ENCODE peak calls at places on chromosomes 12 and 14, in ten cellular contexts. One of them, this sample, is unnamed.

GRCh38 chr14:59118171-59118570 is 70.3 kb upstream of the DAAM1 start:
- DNase-seq in omental fat pad: no peak
- DNase-seq in IMR-90: no peak
- DNase-seq in WERI-Rb-1: no peak
- DNase-seq in fibroblast of lung: no peak
- DNase-seq in heart left ventricle: no peak
- DNase-seq in AG10803: no peak
- DNase-seq in astrocyte of the cerebellum: no peak
- DNase-seq in fibroblast of mammary gland: no peak
- DNase-seq in sigmoid colon: no peak
- DNase-seq in this sample: no peak

GRCh38 chr12:127944211-127944899 is 322.6 kb upstream of the TMEM132C start:
- DNase-seq in omental fat pad: no peak
- DNase-seq in IMR-90: no peak
- DNase-seq in WERI-Rb-1: no peak
- DNase-seq in fibroblast of lung: no peak
- DNase-seq in heart left ventricle: no peak
- DNase-seq in AG10803: no peak
- DNase-seq in astrocyte of the cerebellum: no peak
- DNase-seq in fibroblast of mammary gland: no peak
- DNase-seq in sigmoid colon: no peak
- DNase-seq in this sample: no peak

GRCh38 chr12:128951448-128951847 is 98.2 kb downstream of the GLT1D1 start:
- DNase-seq in omental fat pad: no peak
- DNase-seq in IMR-90: no peak
- DNase-seq in WERI-Rb-1: peak
- DNase-seq in fibroblast of lung: no peak
- DNase-seq in heart left ventricle: no peak
- DNase-seq in AG10803: no peak
- DNase-seq in astrocyte of the cerebellum: no peak
- DNase-seq in fibroblast of mammary gland: no peak
- DNase-seq in sigmoid colon: no peak
- DNase-seq in this sample: no peak

GRCh38 chr12:77615331-77615730 is 215.4 kb upstream of the NAV3 start:
- DNase-seq in omental fat pad: no peak
- DNase-seq in IMR-90: no peak
- DNase-seq in WERI-Rb-1: peak
- DNase-seq in fibroblast of lung: no peak
- DNase-seq in heart left ventricle: no peak
- DNase-seq in AG10803: no peak
- DNase-seq in astrocyte of the cerebellum: no peak
- DNase-seq in fibroblast of mammary gland: peak
- DNase-seq in sigmoid colon: no peak
- DNase-seq in this sample: no peak

GRCh38 chr12:26863515-26863914 is 30.5 kb upstream of the ITPR2 start:
- DNase-seq in omental fat pad: no peak
- DNase-seq in IMR-90: peak
- DNase-seq in WERI-Rb-1: peak
- DNase-seq in fibroblast of lung: no peak
- DNase-seq in heart left ventricle: no peak
- DNase-seq in AG10803: no peak
- DNase-seq in astrocyte of the cerebellum: no peak
- DNase-seq in fibroblast of mammary gland: peak
- DNase-seq in sigmoid colon: no peak
- DNase-seq in this sample: no peak

GRCh38 chr14:96599076-96599475 is 96.9 kb downstream of the PAPOLA start:
- DNase-seq in omental fat pad: no peak
- DNase-seq in IMR-90: no peak
- DNase-seq in WERI-Rb-1: no peak
- DNase-seq in fibroblast of lung: no peak
- DNase-seq in heart left ventricle: no peak
- DNase-seq in AG10803: no peak
- DNase-seq in astrocyte of the cerebellum: no peak
- DNase-seq in fibroblast of mammary gland: no peak
- DNase-seq in sigmoid colon: no peak
- DNase-seq in this sample: no peak

GRCh38 chr12:45415393-45415817 is 199.5 kb downstream of the ANO6 start:
- DNase-seq in omental fat pad: no peak
- DNase-seq in IMR-90: peak
- DNase-seq in WERI-Rb-1: no peak
- DNase-seq in fibroblast of lung: peak
- DNase-seq in heart left ventricle: peak
- DNase-seq in AG10803: peak
- DNase-seq in astrocyte of the cerebellum: peak
- DNase-seq in fibroblast of mammary gland: peak
- DNase-seq in sigmoid colon: peak
- DNase-seq in this sample: peak

GRCh38 chr12:81644503-81644902 is 114.6 kb downstream of the PPFIA2 start:
- DNase-seq in omental fat pad: no peak
- DNase-seq in IMR-90: peak
- DNase-seq in WERI-Rb-1: no peak
- DNase-seq in fibroblast of lung: peak
- DNase-seq in heart left ventricle: no peak
- DNase-seq in AG10803: peak
- DNase-seq in astrocyte of the cerebellum: peak
- DNase-seq in fibroblast of mammary gland: peak
- DNase-seq in sigmoid colon: no peak
- DNase-seq in this sample: no peak

GRCh38 chr12:49146406-49146805 is 15.2 kb upstream of the TUBA1B start:
- DNase-seq in omental fat pad: no peak
- DNase-seq in IMR-90: no peak
- DNase-seq in WERI-Rb-1: no peak
- DNase-seq in fibroblast of lung: no peak
- DNase-seq in heart left ventricle: no peak
- DNase-seq in AG10803: no peak
- DNase-seq in astrocyte of the cerebellum: no peak
- DNase-seq in fibroblast of mammary gland: no peak
- DNase-seq in sigmoid colon: no peak
- DNase-seq in this sample: no peak

GRCh38 chr12:62724947-62725447 is 210.0 kb downstream of the PPM1H start:
- DNase-seq in omental fat pad: no peak
- DNase-seq in IMR-90: peak
- DNase-seq in WERI-Rb-1: peak
- DNase-seq in fibroblast of lung: peak
- DNase-seq in heart left ventricle: peak
- DNase-seq in AG10803: peak
- DNase-seq in astrocyte of the cerebellum: peak
- DNase-seq in fibroblast of mammary gland: peak
- DNase-seq in sigmoid colon: no peak
- DNase-seq in this sample: peak

GRCh38 chr12:6463211-6463610 is 7.3 kb downstream of the VAMP1 start:
- DNase-seq in omental fat pad: no peak
- DNase-seq in IMR-90: no peak
- DNase-seq in WERI-Rb-1: no peak
- DNase-seq in fibroblast of lung: no peak
- DNase-seq in heart left ventricle: no peak
- DNase-seq in AG10803: no peak
- DNase-seq in astrocyte of the cerebellum: no peak
- DNase-seq in fibroblast of mammary gland: no peak
- DNase-seq in sigmoid colon: no peak
- DNase-seq in this sample: no peak

GRCh38 chr12:53231859-53232640 is at the start of gene RARG:
- DNase-seq in omental fat pad: no peak
- DNase-seq in IMR-90: no peak
- DNase-seq in WERI-Rb-1: no peak
- DNase-seq in fibroblast of lung: peak
- DNase-seq in heart left ventricle: no peak
- DNase-seq in AG10803: peak
- DNase-seq in astrocyte of the cerebellum: no peak
- DNase-seq in fibroblast of mammary gland: peak
- DNase-seq in sigmoid colon: peak
- DNase-seq in this sample: no peak

GRCh38 chr12:89883630-89884364 is 175.2 kb upstream of the ATP2B1 start:
- DNase-seq in omental fat pad: no peak
- DNase-seq in IMR-90: peak
- DNase-seq in WERI-Rb-1: peak
- DNase-seq in fibroblast of lung: peak
- DNase-seq in heart left ventricle: no peak
- DNase-seq in AG10803: peak
- DNase-seq in astrocyte of the cerebellum: peak
- DNase-seq in fibroblast of mammary gland: peak
- DNase-seq in sigmoid colon: no peak
- DNase-seq in this sample: no peak

GRCh38 chr14:21267886-21268611 is 1.2 kb downstream of the HNRNPC start:
- DNase-seq in omental fat pad: no peak
- DNase-seq in IMR-90: peak
- DNase-seq in WERI-Rb-1: no peak
- DNase-seq in fibroblast of lung: no peak
- DNase-seq in heart left ventricle: no peak
- DNase-seq in AG10803: peak
- DNase-seq in astrocyte of the cerebellum: no peak
- DNase-seq in fibroblast of mammary gland: no peak
- DNase-seq in sigmoid colon: no peak
- DNase-seq in this sample: no peak

GRCh38 chr14:75334191-75335051 is 55.8 kb downstream of the FOS start:
- DNase-seq in omental fat pad: no peak
- DNase-seq in IMR-90: peak
- DNase-seq in WERI-Rb-1: no peak
- DNase-seq in fibroblast of lung: no peak
- DNase-seq in heart left ventricle: peak
- DNase-seq in AG10803: peak
- DNase-seq in astrocyte of the cerebellum: no peak
- DNase-seq in fibroblast of mammary gland: no peak
- DNase-seq in sigmoid colon: peak
- DNase-seq in this sample: no peak

GRCh38 chr12:117518594-117519270 is 157.3 kb upstream of the NOS1 start:
- DNase-seq in omental fat pad: no peak
- DNase-seq in IMR-90: no peak
- DNase-seq in WERI-Rb-1: no peak
- DNase-seq in fibroblast of lung: peak
- DNase-seq in heart left ventricle: peak
- DNase-seq in AG10803: peak
- DNase-seq in astrocyte of the cerebellum: no peak
- DNase-seq in fibroblast of mammary gland: no peak
- DNase-seq in sigmoid colon: no peak
- DNase-seq in this sample: no peak

GRCh38 chr12:120787889-120788288 is 62.3 kb downstream of the ACADS start:
- DNase-seq in omental fat pad: no peak
- DNase-seq in IMR-90: no peak
- DNase-seq in WERI-Rb-1: no peak
- DNase-seq in fibroblast of lung: no peak
- DNase-seq in heart left ventricle: no peak
- DNase-seq in AG10803: no peak
- DNase-seq in astrocyte of the cerebellum: no peak
- DNase-seq in fibroblast of mammary gland: no peak
- DNase-seq in sigmoid colon: no peak
- DNase-seq in this sample: no peak

GRCh38 chr14:68145036-68145435 is 325.5 kb downstream of the RAD51B start:
- DNase-seq in omental fat pad: no peak
- DNase-seq in IMR-90: no peak
- DNase-seq in WERI-Rb-1: no peak
- DNase-seq in fibroblast of lung: no peak
- DNase-seq in heart left ventricle: no peak
- DNase-seq in AG10803: no peak
- DNase-seq in astrocyte of the cerebellum: no peak
- DNase-seq in fibroblast of mammary gland: peak
- DNase-seq in sigmoid colon: no peak
- DNase-seq in this sample: no peak
- TF ChIP-seq CTCF in omental fat pad: no peak
- TF ChIP-seq CTCF in IMR-90: no peak
- TF ChIP-seq CTCF in WERI-Rb-1: no peak
- TF ChIP-seq CTCF in fibroblast of lung: no peak
- TF ChIP-seq CTCF in heart left ventricle: no peak
- TF ChIP-seq CTCF in AG10803: no peak
- TF ChIP-seq CTCF in astrocyte of the cerebellum: no peak
- TF ChIP-seq CTCF in fibroblast of mammary gland: no peak
- TF ChIP-seq CTCF in sigmoid colon: no peak
- TF ChIP-seq CTCF in this sample: no peak

DNA sequence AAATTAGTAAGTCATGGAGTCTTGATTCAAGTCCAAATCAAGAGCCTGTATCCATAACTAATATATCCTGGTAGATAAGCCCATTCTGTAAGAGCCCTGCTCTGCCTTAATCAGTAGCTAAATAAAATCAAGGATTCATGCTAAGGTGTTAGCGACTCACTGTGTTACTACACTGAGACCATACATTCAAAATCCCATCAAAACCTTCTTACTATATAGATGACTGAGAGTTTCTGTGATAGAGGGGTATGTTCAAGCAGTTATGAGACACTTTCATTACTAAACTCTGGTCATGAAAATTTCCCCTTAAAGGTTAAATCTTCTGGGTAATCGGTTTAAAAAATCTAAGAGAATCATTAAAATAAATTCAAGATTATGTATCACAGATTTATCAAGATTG is 78.5 kb downstream of the MDGA2 start:
- DNase-seq in omental fat pad: no peak
- DNase-seq in IMR-90: no peak
- DNase-seq in WERI-Rb-1: no peak
- DNase-seq in fibroblast of lung: no peak
- DNase-seq in heart left ventricle: no peak
- DNase-seq in AG10803: no peak
- DNase-seq in astrocyte of the cerebellum: no peak
- DNase-seq in fibroblast of mammary gland: no peak
- DNase-seq in sigmoid colon: no peak
- DNase-seq in this sample: no peak
- TF ChIP-seq CTCF in omental fat pad: no peak
- TF ChIP-seq CTCF in IMR-90: no peak
- TF ChIP-seq CTCF in WERI-Rb-1: no peak
- TF ChIP-seq CTCF in fibroblast of lung: no peak
- TF ChIP-seq CTCF in heart left ventricle: no peak
- TF ChIP-seq CTCF in AG10803: no peak
- TF ChIP-seq CTCF in astrocyte of the cerebellum: no peak
- TF ChIP-seq CTCF in fibroblast of mammary gland: no peak
- TF ChIP-seq CTCF in sigmoid colon: no peak
- TF ChIP-seq CTCF in this sample: no peak

DNA sequence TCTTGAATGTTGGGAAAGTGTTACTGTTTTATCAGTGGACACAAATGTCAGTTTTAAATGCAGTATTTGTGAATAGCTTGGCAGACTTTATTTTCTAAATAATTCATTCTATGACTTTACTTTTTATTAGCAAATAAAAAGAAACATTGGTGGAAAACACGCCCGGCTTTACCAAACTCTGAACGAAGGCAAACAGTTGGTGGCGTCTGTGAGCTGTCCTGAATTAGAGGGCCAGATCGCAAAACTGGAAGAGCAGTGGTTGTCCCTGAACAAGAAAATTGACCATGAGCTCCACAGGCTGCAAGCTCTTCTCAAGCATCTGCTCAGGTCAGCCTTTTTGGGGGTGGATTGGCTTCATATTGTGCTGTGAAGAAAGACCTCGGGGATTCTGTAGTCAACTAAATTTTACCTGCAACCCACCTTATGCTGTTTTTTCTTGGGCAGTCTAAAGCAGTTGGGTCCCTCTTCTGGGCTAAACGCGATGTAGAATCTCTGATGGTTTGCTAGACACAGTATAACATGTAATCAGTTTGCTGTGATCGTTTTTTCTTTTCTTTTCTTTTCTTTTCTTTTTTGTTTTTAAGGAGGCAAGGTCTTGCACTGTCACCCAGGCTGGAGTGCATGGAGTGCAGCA is 156.4 kb downstream of the ESR2 start:
- DNase-seq in omental fat pad: no peak
- DNase-seq in IMR-90: peak
- DNase-seq in WERI-Rb-1: no peak
- DNase-seq in fibroblast of lung: no peak
- DNase-seq in heart left ventricle: no peak
- DNase-seq in AG10803: peak
- DNase-seq in astrocyte of the cerebellum: no peak
- DNase-seq in fibroblast of mammary gland: peak
- DNase-seq in sigmoid colon: no peak
- DNase-seq in this sample: no peak
- TF ChIP-seq CTCF in omental fat pad: no peak
- TF ChIP-seq CTCF in IMR-90: peak
- TF ChIP-seq CTCF in WERI-Rb-1: no peak
- TF ChIP-seq CTCF in fibroblast of lung: peak
- TF ChIP-seq CTCF in heart left ventricle: peak
- TF ChIP-seq CTCF in AG10803: peak
- TF ChIP-seq CTCF in astrocyte of the cerebellum: peak
- TF ChIP-seq CTCF in fibroblast of mammary gland: peak
- TF ChIP-seq CTCF in sigmoid colon: no peak
- TF ChIP-seq CTCF in this sample: peak

GRCh38 chr14:104724981-104725771 is 1.1 kb downstream of the ADSS1 start:
- DNase-seq in omental fat pad: no peak
- DNase-seq in IMR-90: no peak
- DNase-seq in WERI-Rb-1: no peak
- DNase-seq in fibroblast of lung: no peak
- DNase-seq in heart left ventricle: peak
- DNase-seq in AG10803: no peak
- DNase-seq in astrocyte of the cerebellum: no peak
- DNase-seq in fibroblast of mammary gland: peak
- DNase-seq in sigmoid colon: no peak
- DNase-seq in this sample: no peak
- TF ChIP-seq CTCF in omental fat pad: no peak
- TF ChIP-seq CTCF in IMR-90: peak
- TF ChIP-seq CTCF in WERI-Rb-1: peak
- TF ChIP-seq CTCF in fibroblast of lung: peak
- TF ChIP-seq CTCF in heart left ventricle: peak
- TF ChIP-seq CTCF in AG10803: peak
- TF ChIP-seq CTCF in astrocyte of the cerebellum: peak
- TF ChIP-seq CTCF in fibroblast of mammary gland: peak
- TF ChIP-seq CTCF in sigmoid colon: no peak
- TF ChIP-seq CTCF in this sample: peak

This sample was measured in AG09319.